ENCODE peak calls at places on chromosomes 12 and 14, in four cellular contexts. P is neuronal stem cell, I is Panc1, L is RWPE2. C is an unnamed sample.

GRCh38 chr12:88185988-88186387 is 43.9 kb downstream of the TMTC3 start:
- DNase-seq in P (no peak), I (no peak), L (no peak), C (no peak)

GRCh38 chr12:122116707-122117535 is 38.4 kb downstream of the MLXIP start:
- DNase-seq in P (no peak), I (no peak), L (no peak), C (no peak)

GRCh38 chr14:45946251-45946650 is 693.2 kb upstream of the MIS18BP1 start:
- DNase-seq in P (no peak), I (no peak), L (no peak), C (no peak)

GRCh38 chr14:71036433-71036832 is 129.2 kb downstream of the PCNX1 start:
- DNase-seq in P (no peak), I (no peak), L (no peak), C (no peak)

GRCh38 chr12:29026419-29026818 is 122.7 kb upstream of the FAR2 start:
- DNase-seq in P (no peak), I (no peak), L (no peak), C (no peak)

GRCh38 chr14:73758392-73759182 is 44.4 kb upstream of the PNMA1 start:
- DNase-seq in P (no peak), I (no peak), L (peak), C (peak)

GRCh38 chr12:96500686-96501085 is 11.3 kb downstream of the CFAP54 start:
- DNase-seq in P (no peak), I (no peak), L (no peak), C (no peak)

GRCh38 chr14:103594265-103594664 is 31.5 kb downstream of the COA8 start:
- DNase-seq in P (peak), I (no peak), L (peak), C (no peak)

GRCh38 chr14:21543426-21544350 is 17.5 kb upstream of the SALL2 start:
- DNase-seq in P (no peak), I (no peak), L (no peak), C (no peak)

GRCh38 chr12:51321882-51322281 is 2.1 kb downstream of the BIN2 start:
- DNase-seq in P (no peak), I (no peak), L (no peak), C (no peak)

GRCh38 chr12:51323966-51324895 is at the start of gene BIN2:
- DNase-seq in P (no peak), I (no peak), L (no peak), C (peak)

GRCh38 chr12:51323317-51323960 is 535 bp downstream of the BIN2 start:
- DNase-seq in P (no peak), I (no peak), L (no peak), C (peak)

GRCh38 chr12:51320695-51321320 is 3.2 kb downstream of the BIN2 start:
- DNase-seq in P (peak), I (no peak), L (no peak), C (no peak)

GRCh38 chr12:51322452-51322851 is 1.5 kb downstream of the BIN2 start:
- DNase-seq in P (no peak), I (no peak), L (no peak), C (no peak)
- H3K4me3 ChIP-seq in P (no peak), I (no peak), L (no peak), C (peak)

GRCh38 chr12:63821781-63822251 is 22.7 kb upstream of the SRGAP1 start:
- DNase-seq in P (no peak), I (no peak), L (no peak), C (no peak)
- H3K4me3 ChIP-seq in P (no peak), I (no peak), L (no peak), C (peak)

DNA sequence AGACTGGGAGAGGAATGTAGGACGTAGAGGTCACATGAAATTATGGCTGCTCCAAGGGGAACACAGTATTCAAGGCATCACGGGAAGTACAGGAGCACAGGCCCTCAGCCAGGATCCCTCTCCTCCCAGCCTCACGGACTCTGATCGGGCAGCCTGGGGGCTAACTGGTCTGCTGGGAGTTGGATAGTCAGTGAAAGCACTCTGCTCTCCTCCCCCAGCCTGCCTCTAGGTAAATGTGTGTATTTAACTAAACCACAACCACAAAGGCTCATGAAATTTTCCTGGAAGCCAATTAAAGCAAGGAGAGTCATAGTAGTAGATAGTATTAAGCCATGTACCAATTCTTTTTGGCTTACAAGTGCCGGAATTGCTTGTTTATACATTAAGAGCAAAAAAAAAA is 254.3 kb downstream of the MSRB3 start:
- DNase-seq in P (no peak), I (no peak), L (no peak), C (no peak)
- H3K4me3 ChIP-seq in P (no peak), I (peak), L (no peak), C (no peak)

DNA sequence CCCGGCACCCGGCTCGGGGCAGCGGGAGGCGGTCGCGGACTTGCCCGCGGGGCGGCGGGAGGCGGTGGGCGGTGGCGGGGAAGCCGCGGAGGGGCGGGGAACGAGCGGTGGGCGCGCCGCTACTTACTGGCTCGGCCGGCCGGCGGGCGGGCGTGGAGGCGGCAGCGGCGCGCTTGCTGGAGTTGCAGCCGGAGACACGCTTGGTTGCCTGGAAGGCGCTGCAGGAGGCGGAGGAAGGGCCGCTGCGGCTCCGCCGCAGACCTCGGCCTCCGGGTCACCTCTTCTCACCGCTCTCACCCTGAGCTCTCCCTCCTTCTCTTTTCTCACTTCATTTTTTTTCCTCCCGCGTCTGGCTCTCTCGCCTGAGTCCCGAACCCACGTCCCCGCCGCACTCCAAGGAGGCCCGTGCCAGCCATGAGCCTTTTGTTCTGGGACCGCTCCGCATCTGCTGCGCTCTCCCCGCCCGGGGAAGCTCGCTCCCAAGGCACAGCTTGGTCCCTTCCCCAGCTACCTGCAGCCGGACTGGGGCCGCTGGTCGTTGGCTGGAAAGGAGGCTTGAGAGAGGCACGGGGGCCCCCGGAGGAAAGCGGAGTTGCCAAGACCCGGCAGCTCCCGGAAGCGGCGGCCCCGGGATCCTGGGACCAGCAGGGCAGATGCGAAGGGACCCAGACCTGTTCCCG is 591 bp upstream of the KCNK10 start:
- DNase-seq in P (no peak), I (no peak), L (no peak), C (no peak)
- H3K4me3 ChIP-seq in P (peak), I (peak), L (peak), C (no peak)

GRCh38 chr14:50823763-50824636 is 7.0 kb downstream of the NIN start:
- DNase-seq in P (no peak), I (no peak), L (no peak), C (no peak)

GRCh38 chr14:50821471-50822464 is 9.2 kb downstream of the NIN start:
- DNase-seq in P (no peak), I (no peak), L (no peak), C (peak)

GRCh38 chr14:50825307-50825706 is 5.7 kb downstream of the NIN start:
- DNase-seq in P (no peak), I (no peak), L (no peak), C (no peak)

GRCh38 chr14:50822501-50823042 is 8.4 kb downstream of the NIN start:
- DNase-seq in P (no peak), I (no peak), L (no peak), C (no peak)

GRCh38 chr14:50823051-50823762 is 7.8 kb downstream of the NIN start:
- DNase-seq in P (no peak), I (no peak), L (no peak), C (no peak)
- H3K4me3 ChIP-seq in P (no peak), I (no peak), L (no peak), C (no peak)

GRCh38 chr14:100825691-100826331 is at the start of gene MEG3:
- DNase-seq in P (no peak), I (no peak), L (no peak), C (no peak)
- H3K4me3 ChIP-seq in P (no peak), I (peak), L (peak), C (no peak)

DNA sequence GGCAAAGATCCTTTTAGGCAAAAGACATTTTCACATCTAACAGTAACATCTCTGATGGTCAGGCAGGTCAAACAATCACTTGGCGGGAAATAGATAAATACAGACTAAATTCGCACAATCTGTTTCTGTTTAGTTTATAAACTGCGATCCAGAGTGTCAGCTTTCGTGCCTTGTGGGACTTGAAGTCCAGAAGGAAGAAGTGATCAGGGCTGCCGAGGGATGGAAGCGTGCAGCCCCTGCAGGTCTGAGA is 245 bp upstream of the BRMS1L start:
- DNase-seq in P (no peak), I (no peak), L (no peak), C (no peak)
- H3K4me3 ChIP-seq in P (peak), I (peak), L (peak), C (peak)

GRCh38 chr14:68977741-68978549 is 1.2 kb downstream of the ACTN1 start:
- DNase-seq in P (peak), I (no peak), L (peak), C (peak)

GRCh38 chr14:68978550-68978911 is 571 bp downstream of the ACTN1 start:
- DNase-seq in P (peak), I (no peak), L (no peak), C (peak)

GRCh38 chr14:68975667-68976066 is 3.4 kb downstream of the ACTN1 start:
- DNase-seq in P (no peak), I (no peak), L (no peak), C (no peak)

GRCh38 chr14:68976160-68977067 is 2.7 kb downstream of the ACTN1 start:
- DNase-seq in P (no peak), I (no peak), L (no peak), C (no peak)

DNA sequence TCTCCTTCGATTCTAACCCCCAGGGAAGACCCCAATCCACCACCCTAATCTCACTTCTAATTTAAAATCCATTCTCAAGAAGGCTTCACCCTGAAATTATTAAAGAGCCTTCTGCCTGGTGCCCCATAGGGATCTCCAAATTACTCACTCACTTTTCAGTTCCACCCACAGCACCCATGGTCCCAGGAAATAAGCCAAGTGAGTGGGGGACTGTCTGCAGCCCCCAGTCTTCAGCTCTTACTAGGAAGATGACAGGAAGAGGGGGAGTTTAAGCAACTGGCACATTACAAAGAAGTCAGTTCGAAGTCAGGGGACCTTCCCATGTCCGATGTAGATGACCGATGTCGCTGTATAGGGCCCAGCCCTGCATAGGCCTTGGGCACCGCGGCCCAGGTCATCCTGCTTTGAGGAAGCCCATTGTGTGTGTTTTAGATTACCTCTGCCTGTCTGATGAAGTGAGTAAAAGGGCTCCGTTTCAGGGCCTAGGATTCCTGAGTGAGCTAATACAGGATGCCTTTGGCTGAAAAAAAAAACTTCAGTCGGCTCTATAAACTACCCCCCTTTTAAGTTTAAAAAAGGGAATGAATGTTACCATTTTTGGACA is 1.9 kb downstream of the ACTN1 start:
- DNase-seq in P (peak), I (no peak), L (no peak), C (no peak)
- H3K4me3 ChIP-seq in P (peak), I (peak), L (peak), C (peak)